ENCODE peak calls at places on chromosomes 4 and X, in five cellular contexts. F is stimulated activated naive CD4-positive, alpha-beta T cell; K is activated CD8-positive, alpha-beta memory T cell treated with anti-CD3 and anti-CD28 coated beads for 48 hours; V is GM23338; O is T-cell. H is an unnamed sample.

GRCh38 chrX:33307954-33308353 is 96.6 kb upstream of the DMD start:
- DNase-seq in F (no peak), V (no peak), O (no peak), K (no peak), H (no peak)

GRCh38 chr4:24730256-24731001 is 64.9 kb upstream of the SOD3 start:
- DNase-seq in O (no peak), K (no peak), V (no peak), F (no peak), H (peak)

GRCh38 chr4:102850373-102850772 is 18.4 kb upstream of the CISD2 start:
- DNase-seq in V (no peak), K (no peak), O (no peak), F (no peak), H (no peak)

GRCh38 chr4:113444386-113444785 is 317.2 kb downstream of the CAMK2D start:
- DNase-seq in O (no peak), K (no peak), V (no peak), F (no peak), H (no peak)

GRCh38 chr4:140242357-140243284 is 88.6 kb upstream of the MAML3 start:
- DNase-seq in K (no peak), F (peak), V (no peak), O (no peak), H (no peak)

GRCh38 chr4:52714597-52715254 is 36.5 kb downstream of the ERVMER34-1 start:
- DNase-seq in V (no peak), O (no peak), F (no peak), K (no peak), H (no peak)

GRCh38 chrX:12974217-12974796 is 603 bp upstream of the TMSB4X start:
- DNase-seq in K (no peak), F (no peak), O (no peak), V (peak), H (no peak)

GRCh38 chr4:89482248-89482647 is 174.6 kb upstream of the GPRIN3 start:
- DNase-seq in V (peak), K (no peak), F (no peak), O (no peak), H (no peak)

GRCh38 chrX:48893556-48894348 is 3.8 kb downstream of the TIMM17B start:
- DNase-seq in O (no peak), F (no peak), V (no peak), K (no peak), H (no peak)

GRCh38 chr4:27154706-27155105 is 294.1 kb downstream of the STIM2 start:
- DNase-seq in K (no peak), O (no peak), F (no peak), V (no peak), H (no peak)

GRCh38 chr4:37968747-37969146 is 8.5 kb downstream of the PTTG2 start:
- DNase-seq in V (no peak), K (no peak), O (no peak), F (no peak), H (no peak)

GRCh38 chr4:1294891-1295290 is 5.2 kb downstream of the MAEA start:
- DNase-seq in K (no peak), V (no peak), F (no peak), O (no peak), H (no peak)

GRCh38 chr4:75549019-75549418 is 6.8 kb upstream of the ODAPH start:
- DNase-seq in O (no peak), F (no peak), K (no peak), V (no peak), H (no peak)

H was measured in frontal cortex.